ENCODE peak calls at places on chromosomes 1 and 21, in seven cellular contexts. X is neuronal stem cell, V is H9, B is mammary epithelial cell, K is trophoblast cell, W is K562, L is MM.1S. A is an unnamed sample.

GRCh38 chr1:97505289-97505688 is 415.5 kb downstream of the DPYD start:
- DNase-seq in X (no peak), V (no peak), B (no peak), K (no peak), W (no peak), L (no peak), A (no peak)

GRCh38 chr1:225479341-225479740 is 51.5 kb upstream of the LBR start:
- DNase-seq in X (no peak), V (peak; percentile 11), B (no peak), K (no peak), W (no peak), L (no peak), A (no peak)

GRCh38 chr1:53061123-53061858 is 722 bp upstream of the PODN start:
- DNase-seq in X (no peak), V (no peak), B (no peak), K (no peak), W (no peak), L (no peak), A (peak; percentile 44)

GRCh38 chr1:215606564-215607168 is 39.6 kb downstream of the KCTD3 start:
- DNase-seq in X (no peak), V (no peak), B (no peak), K (peak; percentile 53), W (no peak), L (peak; percentile 19), A (peak; percentile 74)

GRCh38 chr1:8318436-8318835 is 522 bp downstream of the SLC45A1 start:
- DNase-seq in X (no peak), V (no peak), B (no peak), K (no peak), W (no peak), L (no peak), A (peak; percentile 20)

GRCh38 chr1:68600049-68600661 is 103.3 kb upstream of the DEPDC1 start:
- DNase-seq in X (no peak), V (peak; percentile 53), B (peak; percentile 8), K (peak; percentile 52), W (peak; percentile 10), L (peak; percentile 22), A (peak; percentile 40)

GRCh38 chr1:199447906-199448305 is 579.6 kb upstream of the NR5A2 start:
- DNase-seq in X (no peak), V (no peak), B (no peak), K (peak; percentile 21), W (no peak), L (no peak), A (no peak)

GRCh38 chr1:240768979-240769378 is 157.0 kb upstream of the GREM2 start:
- DNase-seq in X (no peak), V (no peak), B (no peak), K (peak; percentile 67), W (no peak), L (no peak), A (no peak)

GRCh38 chr1:215566556-215567490 is at the start of gene KCTD3:
- DNase-seq in X (peak; percentile 73), V (peak; percentile 81), B (peak; percentile 65), K (peak; percentile 84), W (peak; percentile 74), L (peak; percentile 76), A (peak; percentile 76)

GRCh38 chr21:46058339-46059145 is 39.4 kb upstream of the COL6A2 start:
- DNase-seq in X (no peak), V (no peak), B (no peak), K (no peak), W (no peak), L (no peak), A (no peak)

DNA sequence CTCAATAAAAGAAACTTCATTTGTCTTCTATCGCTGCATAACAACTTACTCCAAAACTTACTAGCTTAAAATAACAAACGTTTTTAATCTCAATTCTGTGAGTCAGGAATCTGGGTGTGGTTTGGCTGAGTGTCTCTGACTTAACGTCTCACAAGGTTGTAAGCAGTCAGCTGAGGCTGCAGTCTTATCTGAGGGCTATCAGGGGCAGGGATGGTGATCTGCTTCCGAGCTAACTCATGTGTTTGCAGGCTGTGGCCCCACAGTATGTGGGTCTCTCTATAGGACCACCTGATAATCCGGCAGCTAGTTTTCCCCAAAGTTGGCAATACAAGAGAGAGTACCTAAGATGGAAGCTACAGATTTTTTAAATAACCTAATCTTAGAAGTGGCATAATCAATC is 234.2 kb upstream of the FGGY start:
- DNase-seq in X (no peak), V (no peak), B (peak; percentile 71), K (peak; percentile 29), W (peak; percentile 25), L (no peak), A (peak; percentile 84)
- H3K4me2 ChIP-seq in X (no peak overlapping the region), V (no peak overlapping the region), B (no peak overlapping the region), K (no peak overlapping the region), W (no peak overlapping the region), L (no peak overlapping the region), A (peak overlapping the region; percentile 92)

GRCh38 chr1:172978595-172978994 is 72.1 kb downstream of the TNFSF18 start:
- DNase-seq in X (no peak), V (no peak), B (peak; percentile 54), K (peak; percentile 32), W (no peak), L (no peak), A (no peak)

GRCh38 chr1:172977296-172978027 is 73.3 kb downstream of the TNFSF18 start:
- DNase-seq in X (no peak), V (no peak), B (no peak), K (peak; percentile 61), W (no peak), L (no peak), A (peak; percentile 55)

GRCh38 chr1:172980971-172981370 is 69.8 kb downstream of the TNFSF18 start:
- DNase-seq in X (no peak), V (no peak), B (no peak), K (no peak), W (no peak), L (no peak), A (no peak)

GRCh38 chr1:172979828-172980227 is 70.9 kb downstream of the TNFSF18 start:
- DNase-seq in X (no peak), V (no peak), B (no peak), K (no peak), W (no peak), L (no peak), A (no peak)

GRCh38 chr1:172980456-172980855 is 70.3 kb downstream of the TNFSF18 start:
- DNase-seq in X (no peak), V (no peak), B (no peak), K (no peak), W (no peak), L (no peak), A (peak; percentile 73)
- H2AFZ ChIP-seq in X (no peak overlapping the region), V (no peak overlapping the region), B (peak overlapping the region; percentile 2), K (no peak overlapping the region), W (no peak overlapping the region), L (no peak overlapping the region), A (peak overlapping the region; percentile 27)

GRCh38 chr1:161174911-161175310 is 2.4 kb downstream of the B4GALT3 start:
- DNase-seq in X (no peak), V (no peak), B (no peak), K (no peak), W (no peak), L (no peak), A (no peak)
- H3K9ac ChIP-seq in X (no peak overlapping the region), V (no peak overlapping the region), B (no peak overlapping the region), K (no peak overlapping the region), W (peak overlapping the region; percentile 22), L (peak overlapping the region; percentile 87), A (no peak overlapping the region)

DNA sequence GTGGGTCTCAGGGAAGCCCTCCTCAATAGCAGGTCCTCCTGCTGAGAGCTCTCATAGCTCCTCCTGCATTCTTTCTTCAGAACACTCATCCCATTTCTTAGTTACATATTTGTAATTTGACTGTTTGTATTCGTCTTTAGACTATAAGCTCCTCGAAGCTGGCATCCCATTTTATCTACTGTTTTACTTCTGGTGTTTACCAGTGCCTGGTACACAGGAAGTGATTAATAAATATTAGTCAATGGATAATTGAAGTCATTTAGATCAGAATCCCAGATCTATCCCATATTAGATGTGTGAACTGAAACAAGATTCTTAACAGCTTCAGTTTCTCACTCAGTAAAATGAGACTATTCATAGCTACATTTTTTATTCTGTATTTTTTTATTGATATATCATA is 88.7 kb downstream of the PLPP3 start:
- DNase-seq in X (no peak), V (no peak), B (no peak), K (no peak), W (no peak), L (no peak), A (peak; percentile 24)
- H3K4me2 ChIP-seq in X (no peak overlapping the region), V (no peak overlapping the region), B (no peak overlapping the region), K (no peak overlapping the region), W (no peak overlapping the region), L (no peak overlapping the region), A (no peak overlapping the region)

GRCh38 chr1:145926706-145927072 is 595 bp downstream of the RBM8A start:
- DNase-seq in X (no peak), V (no peak), B (no peak), K (no peak), W (no peak), L (no peak), A (peak; percentile 54)
- H2AFZ ChIP-seq in X (peak overlapping the region; percentile 72), V (no peak overlapping the region), B (peak overlapping the region; percentile 90), K (no peak overlapping the region), W (peak overlapping the region; percentile 84), L (peak overlapping the region; percentile 43), A (peak overlapping the region; percentile 80)

GRCh38 chr1:88609051-88609450 is 75.0 kb upstream of the PKN2 start:
- DNase-seq in X (no peak), V (no peak), B (no peak), K (no peak), W (no peak), L (no peak), A (peak; percentile 9)

GRCh38 chr1:88608139-88608943 is 75.7 kb upstream of the PKN2 start:
- DNase-seq in X (peak; percentile 5), V (no peak), B (peak; percentile 28), K (peak; percentile 76), W (peak; percentile 30), L (peak; percentile 51), A (peak; percentile 54)

GRCh38 chr1:88610687-88611086 is 73.4 kb upstream of the PKN2 start:
- DNase-seq in X (no peak), V (no peak), B (no peak), K (peak; percentile 37), W (no peak), L (no peak), A (peak; percentile 15)

GRCh38 chr1:88612783-88613182 is 71.3 kb upstream of the PKN2 start:
- DNase-seq in X (no peak), V (no peak), B (peak; percentile 72), K (peak; percentile 21), W (no peak), L (no peak), A (no peak)

DNA sequence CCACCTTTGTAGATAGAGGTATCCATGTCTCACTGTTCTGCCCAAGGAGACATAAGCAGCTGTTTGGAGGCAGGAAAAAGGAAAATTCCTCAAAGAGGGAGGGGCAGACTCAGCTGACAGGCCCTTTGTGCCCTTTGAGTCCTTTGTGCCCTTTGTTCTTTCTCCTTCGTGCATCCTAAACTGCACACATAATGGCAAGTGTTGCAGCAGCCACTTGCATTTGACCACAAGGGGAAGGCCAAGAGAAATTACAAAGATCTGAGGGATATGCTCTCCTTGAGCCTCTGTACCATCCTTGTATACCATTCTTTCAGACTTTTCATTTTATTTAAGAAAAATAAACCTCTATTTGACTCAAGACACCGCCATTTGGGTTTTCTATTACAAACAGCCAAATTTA is 71.8 kb upstream of the PKN2 start:
- DNase-seq in X (peak; percentile 48), V (no peak), B (no peak), K (no peak), W (no peak), L (no peak), A (no peak)
- H3K9ac ChIP-seq in X (no peak overlapping the region), V (no peak overlapping the region), B (no peak overlapping the region), K (no peak overlapping the region), W (no peak overlapping the region), L (no peak overlapping the region), A (no peak overlapping the region)

GRCh38 chr1:112465122-112465521 is 43.6 kb upstream of the WNT2B start:
- DNase-seq in X (no peak), V (no peak), B (peak; percentile 52), K (peak; percentile 58), W (no peak), L (no peak), A (peak; percentile 63)
- H3K4me2 ChIP-seq in X (no peak overlapping the region), V (no peak overlapping the region), B (no peak overlapping the region), K (no peak overlapping the region), W (no peak overlapping the region), L (no peak overlapping the region), A (peak overlapping the region; percentile 86)

A was measured in GM23248.